ENCODE peak calls at places on chromosomes 2 and 18, in five cellular contexts. Q is NCI-H1105 treated with DMSO at 0.1 percent for 48 hours; P is sciatic nerve; O is hepatocyte; H is activated naive CD8-positive, alpha-beta T cell treated with anti-CD3 and anti-CD28 coated beads, Interleukin-2, amount 50 U/mL, for 24 hours. K is an unnamed sample.

GRCh38 chr18:8400825-8401224 is 208.4 kb upstream of the RAB12 start:
- DNase-seq in Q (no peak), P (no peak), H (no peak), O (no peak), K (no peak)

GRCh38 chr18:74351354-74351753 is 35.7 kb downstream of the C18orf63 start:
- DNase-seq in Q (no peak), P (no peak), H (no peak), O (no peak), K (no peak)

GRCh38 chr2:204880928-204881327 is 335.7 kb downstream of the PARD3B start:
- DNase-seq in O (no peak), P (no peak), H (no peak), Q (no peak), K (no peak)

GRCh38 chr2:40144022-40144421 is 307.9 kb downstream of the SLC8A1 start:
- DNase-seq in H (no peak), O (no peak), P (no peak), Q (no peak), K (no peak)

GRCh38 chr2:197707316-197708213 is 2.4 kb downstream of the MARS2 start:
- DNase-seq in H (no peak), Q (peak; percentile 44), P (no peak), O (peak; percentile 62), K (no peak)

GRCh38 chr18:22504665-22505064 is 87.0 kb upstream of the CTAGE1 start:
- DNase-seq in Q (no peak), O (no peak), H (no peak), P (no peak), K (no peak)

GRCh38 chr2:72131916-72132841 is 15.5 kb downstream of the CYP26B1 start:
- DNase-seq in P (peak; percentile 50), H (no peak), Q (no peak), O (no peak), K (no peak)

GRCh38 chr2:237866119-237866621 is 6.7 kb downstream of the RAMP1 start:
- DNase-seq in O (peak; percentile 40), H (no peak), P (no peak), Q (no peak), K (no peak)

GRCh38 chr2:3432693-3433338 is 53.3 kb downstream of the TRAPPC12 start:
- DNase-seq in Q (no peak), P (no peak), O (no peak), H (no peak), K (no peak)

GRCh38 chr2:20282916-20283592 is 58.1 kb upstream of the SDC1 start:
- DNase-seq in P (peak; percentile 83), H (no peak), Q (peak; percentile 75), O (peak; percentile 18), K (no peak)

GRCh38 chr2:132642415-132642814 is 27.6 kb downstream of the LYPD1 start:
- DNase-seq in Q (no peak), P (no peak), O (no peak), H (no peak), K (no peak)

GRCh38 chr18:12309683-12310198 is 1.7 kb downstream of the TUBB6 start:
- DNase-seq in Q (no peak), P (no peak), H (no peak), O (no peak), K (no peak)

GRCh38 chr2:205675861-205676516 is 6.3 kb upstream of the NRP2 start:
- DNase-seq in H (no peak), O (peak; percentile 76), Q (peak; percentile 67), P (no peak), K (peak; percentile 51)

GRCh38 chr2:177296047-177296446 is 31.5 kb upstream of the NFE2L2 start:
- DNase-seq in O (no peak), H (no peak), Q (peak; percentile 33), P (no peak), K (no peak)

GRCh38 chr2:128362889-128363228 is 44.2 kb upstream of the HS6ST1 start:
- DNase-seq in P (peak; percentile 48), H (no peak), O (peak; percentile 65), Q (no peak), K (no peak)

GRCh38 chr18:46166261-46166970 is 62.2 kb downstream of the HAUS1 start:
- DNase-seq in Q (no peak), P (no peak), O (no peak), H (no peak), K (no peak)

GRCh38 chr2:240211598-240212424 is 71.4 kb upstream of the OTOS start:
- DNase-seq in H (no peak), Q (no peak), O (no peak), P (no peak), K (no peak)

GRCh38 chr2:184178229-184178628 is 420.1 kb upstream of the ZNF804A start:
- DNase-seq in P (no peak), Q (peak; percentile 9), O (no peak), H (no peak), K (no peak)

GRCh38 chr2:65360441-65360840 is 72.0 kb downstream of the SPRED2 start:
- DNase-seq in Q (no peak), O (no peak), H (no peak), P (no peak), K (no peak)

GRCh38 chr2:128503358-128504241 is 184.9 kb upstream of the HS6ST1 start:
- DNase-seq in Q (no peak), P (peak; percentile 36), O (no peak), H (no peak), K (no peak)

K was measured in smooth muscle cell of the brain vasculature.